ENCODE peak calls at places on chromosomes 6 and 20, in ten cellular contexts. R, U, W, N, A, G, O, X, I and K are unnamed samples.

GRCh38 chr6:46421939-46422338 is 69.3 kb downstream of the RCAN2 start:
- DNase-seq in N (no peak), W (no peak), I (no peak), X (no peak), O (no peak), G (no peak), U (no peak), A (no peak), R (no peak), K (no peak)

GRCh38 chr6:53496797-53497196 is 48.1 kb downstream of the GCLC start:
- DNase-seq in A (peak), R (peak), O (no peak), W (peak), U (no peak), N (no peak), G (no peak), X (no peak), I (peak), K (no peak)

GRCh38 chr6:36703982-36704381 is 6.4 kb downstream of the RAB44 start:
- DNase-seq in R (no peak), X (no peak), U (no peak), A (no peak), I (no peak), G (no peak), N (no peak), W (no peak), O (no peak), K (no peak)

GRCh38 chr6:154243793-154244768 is 112.5 kb downstream of the IPCEF1 start:
- DNase-seq in I (no peak), W (no peak), G (no peak), R (no peak), U (no peak), O (no peak), N (no peak), A (no peak), X (no peak), K (no peak)

GRCh38 chr20:15139522-15139921 is 802.1 kb upstream of the FLRT3 start:
- DNase-seq in N (no peak), U (no peak), X (no peak), W (peak), R (no peak), I (no peak), G (no peak), A (no peak), O (no peak), K (no peak)

GRCh38 chr20:48823960-48824497 is 3.8 kb downstream of the PREX1 start:
- DNase-seq in W (peak), U (no peak), R (peak), A (peak), I (peak), N (peak), X (no peak), G (no peak), O (peak), K (no peak)

GRCh38 chr20:57878803-57879424 is 169.1 kb upstream of the PMEPA1 start:
- DNase-seq in O (no peak), U (no peak), A (no peak), W (no peak), R (no peak), G (no peak), X (no peak), N (no peak), I (no peak), K (no peak)

GRCh38 chr20:36821964-36822437 is 48.4 kb upstream of the DSN1 start:
- DNase-seq in O (no peak), N (no peak), I (no peak), W (no peak), R (no peak), X (no peak), G (no peak), U (no peak), A (peak), K (no peak)

GRCh38 chr6:13635948-13636658 is 21.0 kb downstream of the NOL7 start:
- DNase-seq in O (no peak), G (no peak), N (no peak), R (no peak), A (no peak), I (no peak), W (no peak), X (no peak), U (no peak), K (no peak)

GRCh38 chr6:3005874-3006273 is 6.2 kb downstream of the NQO2 start:
- DNase-seq in N (no peak), R (no peak), W (no peak), O (no peak), X (no peak), I (no peak), A (no peak), G (no peak), U (no peak), K (no peak)

GRCh38 chr6:81614292-81614691 is 138.2 kb downstream of the TENT5A start:
- DNase-seq in I (peak), N (no peak), A (peak), R (peak), X (no peak), U (no peak), G (no peak), O (no peak), W (peak), K (no peak)

GRCh38 chr20:5657190-5657872 is 92.9 kb upstream of the SHLD1 start:
- DNase-seq in U (no peak), A (peak), W (peak), O (no peak), G (peak), R (peak), X (no peak), I (peak), N (no peak), K (peak)

GRCh38 chr6:36906539-36906938 is 20.8 kb downstream of the C6orf89 start:
- DNase-seq in A (no peak), X (peak), W (peak), G (no peak), U (no peak), N (no peak), I (no peak), R (no peak), O (no peak), K (peak)

GRCh38 chr20:33415948-33416347 is 14.6 kb upstream of the CDK5RAP1 start:
- DNase-seq in A (peak), W (peak), R (no peak), N (no peak), G (peak), X (no peak), I (peak), U (no peak), O (no peak), K (no peak)

GRCh38 chr6:142385352-142385751 is 83.5 kb downstream of the ADGRG6 start:
- DNase-seq in I (no peak), W (peak), G (no peak), O (no peak), X (no peak), R (no peak), U (no peak), N (no peak), A (no peak), K (no peak)

GRCh38 chr6:166567107-166567506 is 19.4 kb downstream of the RAMACL start:
- DNase-seq in I (peak), R (peak), X (no peak), U (no peak), G (no peak), N (no peak), A (peak), W (peak), O (no peak), K (no peak)

GRCh38 chr6:30207619-30208295 is 5.4 kb downstream of the TRIM26 start:
- DNase-seq in I (no peak), W (no peak), O (no peak), R (no peak), A (peak), N (no peak), U (no peak), G (no peak), X (no peak), K (no peak)

GRCh38 chr6:24855389-24856245 is 56.9 kb upstream of the ARMH2 start:
- DNase-seq in A (peak), U (peak), W (peak), N (peak), I (peak), O (peak), G (peak), X (peak), R (peak), K (peak)

GRCh38 chr20:35007413-35007812 is 51.7 kb downstream of the MYH7B start:
- DNase-seq in R (no peak), U (no peak), A (no peak), W (no peak), I (no peak), X (no peak), G (no peak), O (no peak), N (no peak), K (no peak)

GRCh38 chr6:147508871-147509608 is 550 bp downstream of the SAMD5 start:
- DNase-seq in W (no peak), G (peak), N (no peak), O (no peak), X (peak), I (no peak), R (no peak), A (no peak), U (no peak), K (no peak)

GRCh38 chr6:87731818-87732661 is 30.0 kb upstream of the AKIRIN2 start:
- DNase-seq in W (peak), X (peak), I (peak), U (peak), A (peak), N (no peak), G (no peak), R (peak), O (no peak), K (peak)

GRCh38 chr20:21513881-21514540 is at the start of gene NKX2-2:
- DNase-seq in G (no peak), N (no peak), R (no peak), W (no peak), O (no peak), U (no peak), A (no peak), I (no peak), X (no peak), K (no peak)

GRCh38 chr20:48230251-48230650 is 445.0 kb upstream of the SULF2 start:
- DNase-seq in U (no peak), R (no peak), G (no peak), N (no peak), X (no peak), I (no peak), O (no peak), W (no peak), A (no peak), K (no peak)